ENCODE peak calls at places on chromosomes 13 and 19, in ten cellular contexts. T is SK-N-SH; D is heart left ventricle; C is endodermal cell; F is left ventricle myocardium inferior; Q is right cardiac atrium; B is ascending aorta; P is left lung; R is CD4-positive, CD25-positive, alpha-beta regulatory T cell; H is stomach. G is an unnamed sample. For H3K4me1, the result is how much of the 10 kb centered on the place peaks cover.

GRCh38 chr13:32796754-32797153 is 210.5 kb downstream of the PDS5B start:
- DNase-seq in T (no peak), D (no peak), C (peak), F (no peak), Q (no peak), B (no peak), P (no peak), R (no peak), H (no peak), G (no peak)

GRCh38 chr13:44927953-44928352 is 61.3 kb downstream of the NUFIP1 start:
- DNase-seq in T (no peak), D (no peak), C (no peak), F (no peak), Q (no peak), B (no peak), P (no peak), R (no peak), H (no peak), G (no peak)

GRCh38 chr13:107450931-107451330 is 764.4 kb downstream of the LIG4 start:
- DNase-seq in T (no peak), D (peak), C (no peak), F (no peak), Q (peak), B (peak), P (peak), R (no peak), H (no peak), G (no peak)

GRCh38 chr13:106318941-106319411 is 216.5 kb downstream of the EFNB2 start:
- DNase-seq in T (no peak), D (no peak), C (peak), F (no peak), Q (no peak), B (no peak), P (peak), R (no peak), H (no peak), G (no peak)

GRCh38 chr19:1057185-1057857 is 9.6 kb upstream of the ARHGAP45 start:
- DNase-seq in T (no peak), D (no peak), C (peak), F (no peak), Q (no peak), B (no peak), P (no peak), R (no peak), H (no peak), G (peak)

GRCh38 chr19:2306971-2307370 is 983 bp downstream of the LINGO3 start:
- DNase-seq in T (no peak), D (no peak), C (no peak), F (no peak), Q (no peak), B (no peak), P (no peak), R (no peak), H (no peak), G (no peak)

GRCh38 chr13:67735651-67736050 is 505.5 kb upstream of the PCDH9 start:
- DNase-seq in T (no peak), D (no peak), C (no peak), F (no peak), Q (no peak), B (no peak), P (no peak), R (no peak), H (no peak), G (no peak)

GRCh38 chr19:29843180-29844051 is 31.6 kb downstream of the CCNE1 start:
- DNase-seq in T (no peak), D (peak), C (peak), F (peak), Q (peak), B (no peak), P (peak), R (peak), H (no peak), G (no peak)

GRCh38 chr13:110882972-110883371 is 31.9 kb downstream of the ANKRD10 start:
- DNase-seq in T (no peak), D (no peak), C (no peak), F (no peak), Q (no peak), B (no peak), P (no peak), R (no peak), H (no peak), G (no peak)

GRCh38 chr19:28493881-28494280 is 719.1 kb downstream of the UQCRFS1 start:
- DNase-seq in T (no peak), D (no peak), C (no peak), F (no peak), Q (no peak), B (no peak), P (no peak), R (no peak), H (no peak), G (no peak)

GRCh38 chr19:37886571-37886970 is 19.8 kb downstream of the WDR87 start:
- DNase-seq in T (no peak), D (no peak), C (no peak), F (no peak), Q (no peak), B (no peak), P (no peak), R (no peak), H (no peak), G (no peak)

GRCh38 chr19:1481224-1481892 is 2.3 kb upstream of the C19orf25 start:
- DNase-seq in T (no peak), D (no peak), C (no peak), F (no peak), Q (no peak), B (no peak), P (no peak), R (no peak), H (no peak), G (no peak)

GRCh38 chr13:48908381-48909087 is 67.2 kb upstream of the FNDC3A start:
- DNase-seq in T (no peak), D (no peak), C (no peak), F (no peak), Q (no peak), B (no peak), P (no peak), R (no peak), H (no peak), G (no peak)

GRCh38 chr13:114219406-114219805 is 15.3 kb upstream of the CDC16 start:
- DNase-seq in T (no peak), D (no peak), C (peak), F (no peak), Q (no peak), B (no peak), P (no peak), R (no peak), H (no peak), G (no peak)

GRCh38 chr13:51887441-51887840 is 25.7 kb downstream of the CCDC70 start:
- DNase-seq in T (no peak), D (no peak), C (no peak), F (no peak), Q (no peak), B (no peak), P (no peak), R (no peak), H (no peak), G (no peak)

GRCh38 chr19:31535691-31536460 is 186.6 kb upstream of the TSHZ3 start:
- DNase-seq in T (no peak), D (no peak), C (peak), F (no peak), Q (no peak), B (no peak), P (no peak), R (no peak), H (no peak), G (no peak)

GRCh38 chr19:13398780-13399726 is 107.2 kb downstream of the CACNA1A start:
- DNase-seq in T (no peak), D (peak), C (no peak), F (peak), Q (no peak), B (no peak), P (no peak), R (no peak), H (no peak), G (no peak)

GRCh38 chr19:13400296-13400695 is 106.0 kb downstream of the CACNA1A start:
- DNase-seq in T (no peak), D (no peak), C (no peak), F (no peak), Q (no peak), B (no peak), P (no peak), R (no peak), H (no peak), G (no peak)

GRCh38 chr19:13396256-13397080 is 109.8 kb downstream of the CACNA1A start:
- DNase-seq in T (no peak), D (peak), C (peak), F (peak), Q (peak), B (peak), P (peak), R (no peak), H (no peak), G (peak)

GRCh38 chr19:13399746-13400145 is 106.5 kb downstream of the CACNA1A start:
- DNase-seq in T (no peak), D (no peak), C (no peak), F (no peak), Q (no peak), B (no peak), P (no peak), R (no peak), H (no peak), G (no peak)

DNA sequence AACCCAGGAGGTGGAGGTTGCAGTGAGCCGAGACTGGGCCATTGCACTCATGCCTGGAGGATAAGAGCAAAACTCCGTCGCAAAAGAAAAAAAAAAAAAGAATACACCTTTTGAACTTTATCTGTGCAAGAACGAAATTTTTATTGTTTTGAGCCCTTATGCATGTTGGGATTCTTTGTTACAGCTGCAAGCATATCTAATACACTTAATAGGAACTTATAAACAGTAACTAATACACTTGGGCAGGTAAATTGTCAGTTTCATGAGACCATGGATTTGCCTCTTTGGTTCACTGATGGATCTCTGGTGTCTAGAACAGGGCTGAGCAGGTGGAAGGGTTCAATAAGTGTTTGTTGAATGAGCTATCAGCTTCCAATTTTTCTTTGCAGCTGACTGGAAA is 108.1 kb downstream of the CACNA1A start:
- DNase-seq in T (no peak), D (no peak), C (no peak), F (no peak), Q (no peak), B (no peak), P (no peak), R (no peak), H (no peak), G (no peak)
- H3K27ac ChIP-seq in T (no peak), D (no peak), C (no peak), F (no peak), Q (no peak), B (no peak), P (no peak), R (no peak), H (no peak), G (no peak)

GRCh38 chr13:27367570-27367969 is 56.8 kb upstream of the GTF3A start:
- DNase-seq in T (no peak), D (no peak), C (no peak), F (no peak), Q (no peak), B (no peak), P (no peak), R (no peak), H (no peak), G (no peak)
- H3K4me1 ChIP-seq in T (under half), D (under half), C (under half), F (under half), Q (under half), B (under half), P (under half), R (under half), H (under half), G (under half)

GRCh38 chr19:15354557-15355296 is 22.4 kb upstream of the BRD4 start:
- DNase-seq in T (no peak), D (no peak), C (no peak), F (no peak), Q (no peak), B (no peak), P (no peak), R (no peak), H (no peak), G (no peak)
- H3K27ac ChIP-seq in T (no peak), D (no peak), C (no peak), F (peak), Q (no peak), B (no peak), P (no peak), R (no peak), H (no peak), G (no peak)

GRCh38 chr19:19420570-19421301 is 15.3 kb downstream of the GATAD2A start:
- DNase-seq in T (no peak), D (no peak), C (no peak), F (no peak), Q (no peak), B (no peak), P (no peak), R (no peak), H (no peak), G (peak)
- H3K4me1 ChIP-seq in T (under half), D (half or more), C (under half), F (half or more), Q (under half), B (under half), P (under half), R (half or more), H (under half), G (under half)

GRCh38 chr19:41428481-41428859 is 1.3 kb upstream of the B3GNT8 start:
- DNase-seq in T (no peak), D (no peak), C (no peak), F (no peak), Q (peak), B (no peak), P (no peak), R (no peak), H (no peak), G (peak)

GRCh38 chr19:41425174-41426115 is 1.7 kb downstream of the B3GNT8 start:
- DNase-seq in T (no peak), D (no peak), C (no peak), F (no peak), Q (no peak), B (no peak), P (no peak), R (no peak), H (no peak), G (no peak)

GRCh38 chr19:41426116-41426841 is 895 bp downstream of the B3GNT8 start:
- DNase-seq in T (no peak), D (no peak), C (no peak), F (peak), Q (peak), B (no peak), P (no peak), R (no peak), H (no peak), G (no peak)

GRCh38 chr19:41426952-41427646 is at the start of gene B3GNT8:
- DNase-seq in T (peak), D (peak), C (peak), F (peak), Q (peak), B (peak), P (peak), R (peak), H (peak), G (peak)

DNA sequence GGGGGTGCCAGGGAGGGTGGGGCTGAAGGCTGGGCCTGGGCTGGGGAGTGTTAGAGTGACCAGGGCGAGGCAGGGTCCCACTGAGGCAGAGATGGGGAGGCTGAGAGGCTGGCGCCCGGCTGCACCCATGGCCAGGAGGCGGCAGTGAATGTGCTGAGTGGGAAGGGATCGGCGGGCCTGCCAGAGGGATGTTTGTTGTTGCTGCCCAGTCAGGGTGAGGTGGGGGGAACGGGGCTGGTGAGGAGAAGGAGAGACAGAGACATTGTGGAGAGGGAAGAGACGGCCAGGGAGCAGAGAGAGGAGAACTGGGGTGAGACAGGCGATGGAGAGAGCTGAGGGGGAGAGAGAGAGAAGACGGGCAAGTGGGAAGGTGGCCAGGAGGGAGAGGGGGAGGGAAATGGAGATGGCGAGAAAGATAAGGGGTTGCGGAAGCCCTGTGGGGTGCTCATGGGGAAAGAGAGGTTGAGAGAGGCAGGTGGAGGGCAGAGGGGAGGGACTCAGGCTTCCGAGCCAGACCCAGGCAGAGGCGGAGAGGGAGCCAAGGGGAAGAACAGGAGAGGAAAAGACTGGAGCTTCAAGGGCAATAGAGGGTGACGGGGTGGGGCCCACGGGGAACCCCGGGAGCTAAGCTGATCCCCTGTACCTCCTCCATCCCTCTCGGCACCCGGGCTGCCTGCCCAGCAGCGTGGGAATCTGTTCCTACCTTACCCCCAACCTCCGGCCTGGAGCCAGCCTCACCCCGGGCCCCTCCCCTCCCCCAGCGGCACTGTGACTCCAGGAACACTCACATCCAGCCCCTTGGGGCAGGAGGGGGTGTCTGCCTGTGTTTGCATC is 690 bp upstream of the B3GNT8 start:
- DNase-seq in T (peak), D (peak), C (peak), F (peak), Q (peak), B (no peak), P (peak), R (peak), H (no peak), G (peak)
- H3K27ac ChIP-seq in T (no peak), D (peak), C (no peak), F (peak), Q (peak), B (peak), P (peak), R (peak), H (peak), G (peak)

DNA sequence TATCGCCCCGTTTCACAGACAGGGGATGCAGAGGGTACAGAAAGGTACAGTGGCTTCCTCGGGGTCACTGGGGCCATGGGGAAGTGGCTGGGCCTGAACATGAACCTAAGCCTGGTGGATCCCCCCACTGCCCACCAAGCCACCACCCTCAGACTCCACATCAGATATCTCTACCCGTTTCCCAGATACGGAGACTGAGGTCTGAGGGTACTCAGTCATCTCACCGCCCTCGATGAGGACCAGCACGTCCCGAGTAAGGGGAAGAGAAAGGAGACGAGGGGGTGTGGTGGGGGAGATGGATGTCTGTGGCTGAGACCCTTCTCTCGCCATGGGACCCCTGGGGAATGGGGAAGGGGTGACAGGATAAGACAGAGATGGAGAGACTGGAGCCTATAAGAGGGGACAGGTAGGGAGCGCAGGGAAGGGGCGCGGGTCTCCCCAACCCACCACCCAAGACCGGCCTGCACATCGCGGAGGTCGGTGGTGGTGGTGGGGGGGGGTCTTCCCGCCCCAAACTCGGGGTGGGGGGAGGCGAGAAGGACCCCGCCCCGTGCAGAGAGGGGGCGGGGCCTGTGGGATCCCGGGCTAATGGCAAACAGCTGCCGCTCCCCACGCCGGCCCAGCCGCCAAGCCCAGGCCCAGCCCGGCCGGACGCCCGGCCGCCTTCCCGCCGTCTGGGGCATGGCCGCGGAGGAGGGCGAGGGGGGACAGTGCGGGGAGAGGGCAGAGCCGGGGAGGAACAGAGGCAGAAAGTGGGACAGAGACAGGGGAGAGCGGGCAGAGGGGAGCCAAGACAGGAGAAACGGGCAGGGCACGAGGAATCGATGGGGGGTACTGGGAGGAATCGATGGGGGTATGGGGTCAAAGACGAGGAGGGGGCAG is 698 bp downstream of the KANK2 start:
- DNase-seq in T (peak), D (peak), C (peak), F (peak), Q (peak), B (no peak), P (no peak), R (no peak), H (peak), G (peak)
- H3K4me1 ChIP-seq in T (under half), D (half or more), C (under half), F (half or more), Q (under half), B (under half), P (under half), R (under half), H (half or more), G (under half)

GRCh38 chr19:17244618-17245534 is 843 bp downstream of the NR2F6 start:
- DNase-seq in T (peak), D (no peak), C (peak), F (peak), Q (peak), B (no peak), P (peak), R (no peak), H (peak), G (no peak)
- H3K27ac ChIP-seq in T (peak), D (peak), C (peak), F (peak), Q (peak), B (peak), P (peak), R (no peak), H (peak), G (no peak)

DNA sequence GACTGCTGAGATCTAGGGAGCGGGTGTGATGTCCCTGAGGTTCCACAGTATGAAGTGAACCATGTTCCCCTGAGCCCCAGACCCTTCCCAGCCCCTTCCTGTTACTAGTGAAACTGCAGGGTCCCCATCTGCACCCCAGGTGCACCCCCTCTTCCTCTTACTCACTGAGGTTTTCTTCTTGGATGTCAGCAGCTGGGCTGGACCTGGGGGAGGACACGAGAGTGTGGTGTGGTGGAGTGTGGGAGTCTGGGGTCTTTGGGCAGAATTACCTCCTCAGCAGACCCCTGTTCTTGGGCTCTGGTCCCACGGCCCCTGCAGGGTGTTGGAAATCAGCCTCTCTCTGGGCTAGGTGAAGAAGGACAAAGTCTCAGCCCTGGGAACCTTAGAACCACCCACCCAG is 3.3 kb upstream of the LILRA6 start:
- DNase-seq in T (no peak), D (no peak), C (peak), F (no peak), Q (no peak), B (no peak), P (no peak), R (no peak), H (no peak), G (no peak)
- H3K4me1 ChIP-seq in T (under half), D (under half), C (under half), F (under half), Q (under half), B (under half), P (under half), R (under half), H (under half), G (under half)

DNA sequence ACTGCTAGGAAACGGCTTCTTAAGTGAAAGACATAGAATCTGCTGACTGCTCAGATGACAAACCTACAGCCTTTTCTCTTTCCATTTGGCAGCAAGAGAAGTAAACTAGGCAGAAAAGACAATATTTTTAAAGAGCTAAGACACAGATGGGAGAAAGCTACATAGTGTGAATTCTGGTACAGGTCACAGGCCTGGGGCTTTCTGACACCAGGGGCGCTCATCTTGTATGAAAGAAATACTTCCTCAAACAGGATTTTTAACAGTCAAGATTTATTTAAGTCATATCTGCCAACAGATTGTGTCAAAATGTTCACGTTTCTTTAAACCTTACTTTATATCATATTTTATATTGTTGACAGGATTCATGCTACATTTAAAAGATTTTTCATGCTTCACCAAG is 78.4 kb downstream of the MIPEP start:
- DNase-seq in T (no peak), D (no peak), C (no peak), F (no peak), Q (no peak), B (no peak), P (no peak), R (no peak), H (no peak), G (no peak)
- H3K27ac ChIP-seq in T (no peak), D (no peak), C (no peak), F (no peak), Q (no peak), B (no peak), P (no peak), R (no peak), H (no peak), G (no peak)